ENCODE peak calls at places on chromosomes 16 and 17, in five cellular contexts. R, K, L, B and Z are unnamed samples. For H3K9me3, the result is how much of the 10 kb centered on the place peaks cover.

GRCh38 chr16:68423771-68424170 is 24.5 kb downstream of the SMPD3 start:
- DNase-seq in L (no peak), B (no peak), R (no peak), K (no peak), Z (no peak)

GRCh38 chr16:18958621-18959578 is 24.8 kb upstream of the TMC7 start:
- DNase-seq in K (no peak), B (no peak), R (no peak), L (no peak), Z (no peak)

GRCh38 chr17:48443712-48444111 is 13.7 kb upstream of the SKAP1 start:
- DNase-seq in L (no peak), R (no peak), B (no peak), K (no peak), Z (no peak)

GRCh38 chr17:33021731-33022408 is 30.2 kb downstream of the SPACA3 start:
- DNase-seq in B (no peak), L (peak), K (no peak), R (no peak), Z (no peak)

GRCh38 chr17:45260204-45260783 is 1.6 kb downstream of the SPATA32 start:
- DNase-seq in B (no peak), L (no peak), K (no peak), R (peak), Z (no peak)

GRCh38 chr16:84616515-84616914 is 1.4 kb downstream of the COTL1 start:
- DNase-seq in B (no peak), L (peak), K (no peak), R (no peak), Z (no peak)

GRCh38 chr16:28951410-28951943 is 740 bp downstream of the NFATC2IP start:
- DNase-seq in B (no peak), K (peak), R (no peak), L (no peak), Z (no peak)

GRCh38 chr17:17745476-17746455 is 64.5 kb downstream of the RAI1 start:
- DNase-seq in R (no peak), L (no peak), B (no peak), K (no peak), Z (no peak)

GRCh38 chr17:75557075-75557851 is 30.3 kb upstream of the MYO15B start:
- DNase-seq in R (no peak), L (peak), K (peak), B (no peak), Z (no peak)

DNA sequence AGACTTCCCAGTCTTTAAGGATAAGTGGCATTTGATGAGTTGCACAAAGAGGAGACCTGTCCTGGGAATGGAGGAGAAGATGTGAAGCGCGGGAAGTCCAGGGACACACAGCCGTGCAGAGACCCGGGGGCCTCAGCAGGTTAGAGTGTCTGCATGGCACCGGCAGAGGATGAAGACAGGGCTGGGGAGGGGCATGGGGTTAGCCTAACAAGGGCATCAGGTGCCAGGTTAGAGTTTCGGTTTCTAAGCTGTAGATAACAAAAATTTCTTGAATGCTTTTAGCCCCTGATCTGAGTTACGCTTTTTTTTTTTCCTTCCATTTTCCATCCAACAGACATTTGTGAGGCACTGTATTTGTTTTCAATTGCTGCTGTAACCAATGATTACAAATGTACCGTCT is 594.3 kb downstream of the MAF start:
- DNase-seq in L (no peak), R (no peak), K (no peak), B (no peak), Z (no peak)
- H3K9me3 ChIP-seq in L (under half), R (under half), K (under half), B (under half), Z (under half)

GRCh38 chr17:61701334-61701733 is 110.3 kb upstream of the NACA2 start:
- DNase-seq in K (no peak), L (no peak), B (no peak), R (no peak), Z (no peak)

GRCh38 chr17:61698244-61698643 is 107.2 kb upstream of the NACA2 start:
- DNase-seq in L (no peak), K (no peak), R (no peak), B (no peak), Z (no peak)

GRCh38 chr17:61699032-61699431 is 108.0 kb upstream of the NACA2 start:
- DNase-seq in B (no peak), L (no peak), K (no peak), R (no peak), Z (no peak)

GRCh38 chr17:61700252-61700651 is 109.2 kb upstream of the NACA2 start:
- DNase-seq in L (peak), K (no peak), R (no peak), B (no peak), Z (no peak)

DNA sequence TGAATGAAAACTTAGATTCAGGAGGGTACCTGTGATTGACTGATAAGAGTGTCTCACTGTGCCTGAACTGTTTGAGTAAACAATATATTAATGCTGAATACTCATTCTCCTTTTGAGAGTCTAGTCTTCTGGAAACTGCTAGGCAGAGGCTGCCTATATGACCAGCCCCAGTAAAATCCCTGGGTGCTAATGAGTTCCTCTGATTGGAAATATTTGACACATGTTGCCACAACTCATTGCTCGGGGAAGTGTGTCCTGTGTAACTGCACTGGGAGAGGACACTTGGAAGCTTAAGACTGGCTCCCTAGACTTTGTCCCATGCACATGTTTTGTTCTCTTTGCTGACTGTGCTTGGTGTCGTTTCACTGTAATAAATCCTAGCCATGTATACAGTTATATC is 108.7 kb upstream of the NACA2 start:
- DNase-seq in L (no peak), R (no peak), K (no peak), B (no peak), Z (no peak)
- H3K9me3 ChIP-seq in L (under half), R (under half), K (under half), B (under half), Z (under half)

GRCh38 chr17:22454070-22454999 is 762.0 kb downstream of the KCNJ18 start:
- DNase-seq in R (no peak), K (no peak), B (no peak), L (no peak), Z (no peak)

DNA sequence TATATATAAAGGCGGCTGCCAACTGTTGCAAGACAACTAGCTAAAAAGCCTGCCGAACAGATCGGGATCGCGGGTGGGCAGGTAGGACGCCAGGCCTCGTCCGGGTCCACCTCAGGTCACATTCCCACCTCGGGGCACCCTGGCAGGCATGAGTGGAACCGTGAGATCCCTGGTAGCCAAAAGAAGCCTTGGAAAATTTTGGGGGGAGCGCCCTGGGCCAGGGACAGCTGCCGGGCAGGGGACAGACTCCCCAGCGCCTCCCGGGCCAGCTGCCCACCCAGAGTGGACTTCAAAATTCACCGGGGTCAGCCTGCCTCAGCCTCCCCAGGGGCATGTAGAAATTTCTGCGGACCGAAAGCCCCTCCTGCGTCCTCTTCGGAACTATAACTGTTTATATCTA is 760.9 kb downstream of the KCNJ18 start:
- DNase-seq in L (no peak), R (no peak), K (no peak), B (no peak), Z (no peak)
- H3K9me3 ChIP-seq in L (under half), R (under half), K (under half), B (under half), Z (under half)

GRCh38 chr16:31916056-31916488 is 42.5 kb downstream of the ZNF267 start:
- DNase-seq in K (no peak), R (no peak), B (no peak), L (no peak), Z (no peak)

GRCh38 chr16:31913668-31914067 is 40.1 kb downstream of the ZNF267 start:
- DNase-seq in L (no peak), B (no peak), R (no peak), K (no peak), Z (no peak)
- H3K9me3 ChIP-seq in L (under half), B (half or more), R (half or more), K (under half), Z (half or more)

GRCh38 chr16:31899505-31899904 is 25.9 kb downstream of the ZNF267 start:
- DNase-seq in L (no peak), R (no peak), K (no peak), B (no peak), Z (no peak)

GRCh38 chr16:31888735-31889134 is 15.1 kb downstream of the ZNF267 start:
- DNase-seq in K (no peak), L (no peak), B (no peak), R (no peak), Z (no peak)

GRCh38 chr16:31897283-31897682 is 23.7 kb downstream of the ZNF267 start:
- DNase-seq in L (no peak), B (no peak), R (no peak), K (no peak), Z (no peak)

GRCh38 chr16:31893824-31894223 is 20.2 kb downstream of the ZNF267 start:
- DNase-seq in B (no peak), L (no peak), K (no peak), R (no peak), Z (no peak)
- H3K9me3 ChIP-seq in B (under half), L (under half), K (under half), R (under half), Z (under half)

GRCh38 chr17:70037498-70037897 is 37.5 kb upstream of the KCNJ16 start:
- DNase-seq in K (no peak), L (no peak), B (no peak), R (no peak), Z (no peak)
- H3K9me3 ChIP-seq in K (under half), L (under half), B (under half), R (under half), Z (under half)

GRCh38 chr17:31532526-31532925 is 141.1 kb downstream of the RAB11FIP4 start:
- DNase-seq in L (no peak), R (no peak), B (no peak), K (no peak), Z (no peak)

GRCh38 chr17:31535581-31535981 is 144.1 kb downstream of the RAB11FIP4 start:
- DNase-seq in R (no peak), L (no peak), K (no peak), B (no peak), Z (no peak)

GRCh38 chr17:31534223-31534888 is 142.9 kb downstream of the RAB11FIP4 start:
- DNase-seq in L (no peak), K (no peak), B (no peak), R (no peak), Z (no peak)

GRCh38 chr17:31532161-31532515 is 140.7 kb downstream of the RAB11FIP4 start:
- DNase-seq in L (no peak), K (no peak), R (no peak), B (no peak), Z (no peak)

DNA sequence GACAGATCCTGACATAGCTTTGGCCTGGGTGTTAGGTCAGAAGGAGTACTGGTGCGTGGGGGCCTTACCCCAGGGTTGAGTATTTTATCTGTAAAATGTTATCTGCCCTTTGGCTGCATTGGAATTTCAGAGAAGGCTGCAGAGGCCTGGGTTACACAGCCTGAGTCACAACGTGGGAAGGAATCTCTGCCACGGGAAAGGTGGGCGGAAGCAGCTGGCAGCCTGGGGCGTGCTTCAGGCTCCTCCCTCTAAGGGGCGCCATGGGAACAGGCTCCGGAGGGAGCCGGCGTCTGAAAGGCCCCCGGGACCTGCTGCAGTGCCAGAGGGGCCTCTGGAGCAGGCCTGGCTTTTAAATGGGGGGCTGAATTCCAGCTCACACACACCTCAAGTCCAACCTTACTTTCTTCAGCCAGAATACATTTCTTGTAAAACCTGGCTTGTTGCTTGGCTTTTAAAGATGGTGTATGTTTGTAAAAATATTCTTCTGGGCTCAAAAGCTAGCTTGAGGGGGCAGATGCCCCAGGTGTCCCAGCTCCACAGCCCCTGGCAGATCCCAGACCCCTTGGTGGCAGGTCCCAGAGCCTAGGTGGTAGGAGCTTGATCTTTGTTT is 142.2 kb downstream of the RAB11FIP4 start:
- DNase-seq in K (no peak), R (no peak), L (peak), B (no peak), Z (no peak)
- H3K9me3 ChIP-seq in K (under half), R (under half), L (under half), B (under half), Z (under half)

DNA sequence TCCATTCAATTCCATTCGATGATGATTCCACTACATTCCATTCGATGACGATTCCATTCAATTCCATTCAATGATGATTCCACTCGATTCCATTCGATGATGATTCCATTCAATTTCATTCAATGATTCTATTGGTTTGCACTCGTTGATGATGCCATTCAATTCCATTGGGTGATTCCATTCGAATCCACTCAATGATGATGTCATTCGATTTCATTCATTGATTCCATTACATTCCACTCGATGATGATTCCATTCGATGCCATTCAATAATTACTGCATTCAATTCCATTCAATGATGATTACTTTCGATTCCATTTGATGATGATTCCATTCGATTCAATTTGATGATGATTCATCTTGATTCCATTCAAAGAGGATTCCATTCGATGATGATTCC is 1299.4 kb downstream of the TP53TG3F start:
- DNase-seq in L (no peak), K (no peak), B (no peak), R (no peak), Z (no peak)
- H3K9me3 ChIP-seq in L (under half), K (under half), B (under half), R (half or more), Z (under half)

DNA sequence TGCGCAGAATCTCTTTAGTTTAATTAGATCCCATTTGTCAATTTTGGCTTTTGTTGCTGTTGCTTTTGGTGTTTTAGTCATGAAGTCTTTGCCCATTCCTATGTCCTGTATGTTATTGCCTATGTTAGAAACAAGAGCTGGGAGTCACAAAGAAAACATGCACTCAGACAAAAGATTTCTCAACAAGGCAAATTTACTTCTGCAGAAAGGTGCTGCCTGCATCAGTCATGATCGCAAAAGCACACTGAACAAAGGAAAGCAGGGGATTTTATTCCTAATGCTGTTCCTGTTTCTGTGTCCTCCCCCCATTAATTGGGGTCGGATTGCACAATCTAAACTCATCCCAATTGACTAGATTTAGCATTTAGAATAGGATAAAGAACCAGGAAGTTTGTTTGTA is 55.9 kb downstream of the ATF7IP2 start:
- DNase-seq in B (no peak), L (no peak), R (no peak), K (no peak), Z (no peak)
- H3K9me3 ChIP-seq in B (under half), L (under half), R (under half), K (under half), Z (under half)

GRCh38 chr16:35506018-35506897 is 2046.8 kb downstream of the TP53TG3F start:
- DNase-seq in L (no peak), K (no peak), R (no peak), B (no peak), Z (no peak)
- H3K9me3 ChIP-seq in L (under half), K (under half), R (under half), B (under half), Z (under half)